ENCODE peak calls at places on chromosomes 3 and 15, in four cellular contexts. N is fibroblast of pulmonary artery, J is cardiac fibroblast, M is ovary. A is an unnamed sample.

GRCh38 chr3:112481342-112481870 is 17.9 kb downstream of the BTLA start:
- DNase-seq in N (no peak), J (no peak), M (no peak), A (no peak)

GRCh38 chr3:128385080-128385832 is 81.4 kb downstream of the DNAJB8 start:
- DNase-seq in N (peak; percentile 87), J (peak; percentile 90), M (peak; percentile 68), A (peak; percentile 94)

GRCh38 chr3:197846491-197846890 is 55.4 kb downstream of the LRCH3 start:
- DNase-seq in N (no peak), J (no peak), M (no peak), A (no peak)

GRCh38 chr3:195613468-195614069 is 29.8 kb upstream of the APOD start:
- DNase-seq in N (no peak), J (no peak), M (no peak), A (peak; percentile 86)

GRCh38 chr3:124883766-124884473 is 3.2 kb downstream of the ITGB5 start:
- DNase-seq in N (no peak), J (no peak), M (no peak), A (peak; percentile 54)

GRCh38 chr3:130582457-130583155 is 65.6 kb downstream of the COL6A6 start:
- DNase-seq in N (no peak), J (peak; percentile 30), M (no peak), A (no peak)

GRCh38 chr3:184305577-184305976 is 6.5 kb downstream of the PSMD2 start:
- DNase-seq in N (peak; percentile 48), J (peak; percentile 42), M (no peak), A (peak; percentile 24)

GRCh38 chr15:32794973-32795372 is 77.2 kb downstream of the GREM1 start:
- DNase-seq in N (no peak), J (no peak), M (no peak), A (peak; percentile 57)

GRCh38 chr15:81023483-81024264 is 23.0 kb downstream of the TLNRD1 start:
- DNase-seq in N (peak; percentile 80), J (peak; percentile 77), M (no peak), A (peak; percentile 78)

GRCh38 chr3:79314962-79315361 is 452.8 kb downstream of the ROBO1 start:
- DNase-seq in N (no peak), J (no peak), M (no peak), A (no peak)

GRCh38 chr3:11331101-11331500 is 58.9 kb downstream of the ATG7 start:
- DNase-seq in N (peak; percentile 51), J (peak; percentile 37), M (no peak), A (peak; percentile 45)

GRCh38 chr3:141878812-141879211 is 2.4 kb downstream of the ATP1B3 start:
- DNase-seq in N (peak; percentile 68), J (peak; percentile 65), M (no peak), A (peak; percentile 66)

GRCh38 chr3:12620729-12621128 is 43.2 kb downstream of the RAF1 start:
- DNase-seq in N (no peak), J (no peak), M (no peak), A (no peak)
- H3K4me3 ChIP-seq in N (no peak overlapping the region), J (no peak overlapping the region), M (no peak overlapping the region), A (no peak overlapping the region)

GRCh38 chr15:77864211-77865105 is 213.1 kb downstream of the TBC1D2B start:
- DNase-seq in N (no peak), J (no peak), M (no peak), A (no peak)
- TF ChIP-seq CTCF in N (no peak), J (no peak), M (no peak), A (no peak)

GRCh38 chr3:55660642-55661041 is 173.5 kb upstream of the WNT5A start:
- DNase-seq in N (no peak), J (no peak), M (no peak), A (no peak)
- H3K4me3 ChIP-seq in N (no peak overlapping the region), J (no peak overlapping the region), M (no peak overlapping the region), A (no peak overlapping the region)

DNA sequence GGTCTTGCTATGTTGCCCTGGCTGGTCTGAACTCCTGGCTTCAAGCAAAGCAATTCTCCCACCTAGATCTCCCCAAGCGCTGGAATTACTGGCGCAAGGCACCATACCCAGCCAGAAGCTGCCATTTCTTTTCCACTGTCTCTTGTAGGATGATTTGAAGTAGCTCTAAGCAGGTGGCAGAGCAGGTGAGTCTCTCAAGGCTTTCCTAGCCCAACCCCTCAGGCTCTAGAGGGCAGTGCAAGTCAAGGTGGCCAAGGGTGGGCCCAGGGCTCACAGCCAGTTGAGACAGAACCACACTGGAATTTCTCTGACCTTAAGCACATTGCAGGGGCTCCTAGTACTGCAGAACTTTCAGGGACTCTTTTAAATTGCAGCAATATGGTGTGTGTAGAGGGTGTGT is 15.6 kb upstream of the DAG1 start:
- DNase-seq in N (no peak), J (peak; percentile 38), M (no peak), A (no peak)
- TF ChIP-seq CTCF in N (peak; percentile 17), J (no peak), M (no peak), A (no peak)

GRCh38 chr3:94026623-94027022 is 1.8 kb downstream of the STX19 start:
- DNase-seq in N (no peak), J (no peak), M (no peak), A (no peak)
- H3K4me3 ChIP-seq in N (no peak overlapping the region), J (no peak overlapping the region), M (no peak overlapping the region), A (no peak overlapping the region)

GRCh38 chr15:64740361-64741170 is 34.8 kb downstream of the RBPMS2 start:
- DNase-seq in N (peak; percentile 80), J (peak; percentile 87), M (peak; percentile 74), A (peak; percentile 71)
- TF ChIP-seq CTCF in N (peak; percentile 37), J (peak; percentile 41), M (peak; percentile 31), A (peak; percentile 11)

GRCh38 chr15:70758790-70759462 is 4.4 kb downstream of the UACA start:
- DNase-seq in N (no peak), J (no peak), M (no peak), A (no peak)
- H3K4me3 ChIP-seq in N (no peak overlapping the region), J (no peak overlapping the region), M (no peak overlapping the region), A (peak overlapping the region; percentile 20)

GRCh38 chr3:62622553-62623174 is 249.3 kb upstream of the FEZF2 start:
- DNase-seq in N (peak; percentile 81), J (peak; percentile 77), M (no peak), A (peak; percentile 83)
- TF ChIP-seq CTCF in N (peak; percentile 68), J (peak; percentile 55), M (peak; percentile 52), A (peak; percentile 59)

DNA sequence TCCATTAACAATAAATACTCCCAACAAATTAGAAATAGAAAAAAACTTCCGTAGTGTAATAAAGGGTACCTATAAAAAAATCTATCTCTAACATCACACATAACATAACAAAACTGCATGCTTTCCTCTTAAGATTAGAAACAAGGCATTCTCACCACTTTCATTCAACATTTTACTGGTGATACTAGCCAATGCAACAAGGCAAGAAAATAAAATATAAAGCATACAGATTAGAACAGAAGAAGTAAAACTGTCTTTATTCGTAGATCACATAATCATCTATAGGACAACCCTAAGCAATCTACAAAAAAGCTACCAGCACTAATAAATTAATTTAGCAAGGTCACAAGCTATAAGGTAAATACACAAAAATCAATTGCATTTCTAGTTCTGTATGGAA is 107.1 kb downstream of the PLD1 start:
- DNase-seq in N (no peak), J (no peak), M (no peak), A (no peak)
- H3K4me3 ChIP-seq in N (no peak overlapping the region), J (no peak overlapping the region), M (no peak overlapping the region), A (no peak overlapping the region)

GRCh38 chr3:31959951-31960792 is 20.9 kb downstream of the OSBPL10 start:
- DNase-seq in N (peak; percentile 39), J (peak; percentile 43), M (no peak), A (no peak)

GRCh38 chr3:31957106-31957505 is 24.0 kb downstream of the OSBPL10 start:
- DNase-seq in N (peak; percentile 36), J (peak; percentile 31), M (no peak), A (no peak)

GRCh38 chr3:31962801-31963205 is 18.3 kb downstream of the OSBPL10 start:
- DNase-seq in N (peak; percentile 49), J (no peak), M (no peak), A (peak; percentile 55)

GRCh38 chr3:31958721-31959152 is 22.3 kb downstream of the OSBPL10 start:
- DNase-seq in N (no peak), J (no peak), M (no peak), A (no peak)

GRCh38 chr3:31960793-31961431 is 20.1 kb downstream of the OSBPL10 start:
- DNase-seq in N (peak; percentile 50), J (peak; percentile 31), M (no peak), A (peak; percentile 80)
- TF ChIP-seq CTCF in N (no peak), J (no peak), M (no peak), A (no peak)

A was measured in foreskin fibroblast.